ENCODE peak calls at places on chromosome 18, in four cellular contexts. L is GM23338, P is left ventricle myocardium inferior, D is neural progenitor cell. W is an unnamed sample. For H3K27me3 and H3K36me3, the result is how much of the 10 kb centered on the place peaks cover.

GRCh38 chr18:21053127-21053526 is 58.5 kb downstream of the ROCK1 start:
- DNase-seq in L (no peak), P (no peak), D (no peak), W (no peak)

GRCh38 chr18:58670561-58671121 is 624 bp upstream of the MALT1 start:
- DNase-seq in L (peak), P (no peak), D (peak), W (peak)

GRCh38 chr18:79371536-79372210 is 24.1 kb upstream of the NFATC1 start:
- DNase-seq in L (no peak), P (no peak), D (no peak), W (peak)

GRCh38 chr18:12317664-12318333 is 9.8 kb downstream of the TUBB6 start:
- DNase-seq in L (no peak), P (no peak), D (no peak), W (no peak)

GRCh38 chr18:9876867-9877654 is 8.7 kb upstream of the TXNDC2 start:
- DNase-seq in L (peak), P (no peak), D (peak), W (no peak)

GRCh38 chr18:22844184-22844583 is 88.9 kb upstream of the RBBP8 start:
- DNase-seq in L (no peak), P (no peak), D (no peak), W (no peak)

GRCh38 chr18:37565985-37566478 is 434 bp upstream of the CELF4 start:
- DNase-seq in L (peak), P (peak), D (peak), W (peak)

GRCh38 chr18:45876131-45876530 is 50.7 kb downstream of the SIGLEC15 start:
- DNase-seq in L (no peak), P (no peak), D (peak), W (no peak)

GRCh38 chr18:23311346-23312103 is 141.6 kb upstream of the RIOK3 start:
- DNase-seq in L (no peak), P (peak), D (no peak), W (no peak)

GRCh38 chr18:37536646-37537045 is 29.0 kb downstream of the CELF4 start:
- DNase-seq in L (no peak), P (no peak), D (no peak), W (no peak)

GRCh38 chr18:49625021-49625691 is 63.3 kb downstream of the LIPG start:
- DNase-seq in L (no peak), P (no peak), D (no peak), W (no peak)

GRCh38 chr18:63237911-63238710 is 81.5 kb downstream of the BCL2 start:
- DNase-seq in L (peak), P (no peak), D (peak), W (peak)

GRCh38 chr18:21602302-21602592 is 1.7 kb upstream of the ESCO1 start:
- DNase-seq in L (no peak), P (no peak), D (no peak), W (no peak)

GRCh38 chr18:366466-367053 is 98.7 kb upstream of the THOC1 start:
- DNase-seq in L (peak), P (no peak), D (peak), W (peak)

GRCh38 chr18:21484851-21485636 is 115.5 kb downstream of the ESCO1 start:
- DNase-seq in L (no peak), P (no peak), D (no peak), W (no peak)

GRCh38 chr18:61635901-61636528 is 256.8 kb downstream of the RNF152 start:
- DNase-seq in L (peak), P (peak), D (peak), W (peak)

GRCh38 chr18:24985616-24986015 is 366.4 kb downstream of the ZNF521 start:
- DNase-seq in L (no peak), P (no peak), D (no peak), W (no peak)

GRCh38 chr18:5150888-5151287 is 46.2 kb downstream of the AKAIN1 start:
- DNase-seq in L (no peak), P (no peak), D (no peak), W (no peak)

GRCh38 chr18:58202406-58202730 is 158.3 kb downstream of the NEDD4L start:
- DNase-seq in L (no peak), P (no peak), D (no peak), W (no peak)

GRCh38 chr18:60123031-60123430 is 223.2 kb downstream of the PMAIP1 start:
- DNase-seq in L (no peak), P (no peak), D (no peak), W (no peak)

GRCh38 chr18:59377938-59378337 is 18.9 kb upstream of the LMAN1 start:
- DNase-seq in L (no peak), P (no peak), D (no peak), W (no peak)

GRCh38 chr18:9094307-9095226 is 7.9 kb upstream of the NDUFV2 start:
- DNase-seq in L (no peak), P (no peak), D (no peak), W (no peak)

GRCh38 chr18:9539283-9539682 is 64.0 kb downstream of the RALBP1 start:
- DNase-seq in L (no peak), P (no peak), D (no peak), W (no peak)

GRCh38 chr18:8696749-8697211 is 8.6 kb upstream of the MTCL1 start:
- DNase-seq in L (peak), P (peak), D (peak), W (peak)

GRCh38 chr18:8045890-8046289 is 478.8 kb downstream of the PTPRM start:
- DNase-seq in L (no peak), P (no peak), D (no peak), W (no peak)

GRCh38 chr18:6605115-6605869 is 124.2 kb upstream of the ARHGAP28 start:
- DNase-seq in L (no peak), P (no peak), D (no peak), W (no peak)

GRCh38 chr18:10490401-10491289 is 35.2 kb upstream of the NAPG start:
- DNase-seq in L (peak), P (no peak), D (peak), W (peak)

GRCh38 chr18:46346213-46346612 is 242.0 kb downstream of the HAUS1 start:
- DNase-seq in L (no peak), P (no peak), D (no peak), W (no peak)

GRCh38 chr18:79826966-79827365 is 29.2 kb downstream of the KCNG2 start:
- DNase-seq in L (peak), P (no peak), D (no peak), W (peak)

GRCh38 chr18:61690418-61691138 is 202.2 kb downstream of the RNF152 start:
- DNase-seq in L (no peak), P (no peak), D (no peak), W (no peak)

GRCh38 chr18:64992654-64993053 is 758.2 kb upstream of the CDH7 start:
- DNase-seq in L (no peak), P (no peak), D (no peak), W (no peak)

GRCh38 chr18:64993695-64994094 is 757.1 kb upstream of the CDH7 start:
- DNase-seq in L (no peak), P (no peak), D (no peak), W (no peak)

GRCh38 chr18:64991102-64991501 is 759.7 kb upstream of the CDH7 start:
- DNase-seq in L (no peak), P (no peak), D (no peak), W (no peak)

GRCh38 chr18:64994370-64994769 is 756.4 kb upstream of the CDH7 start:
- DNase-seq in L (no peak), P (no peak), D (no peak), W (no peak)
- H3K4me3 ChIP-seq in L (no peak), P (no peak), D (no peak), W (no peak)

DNA sequence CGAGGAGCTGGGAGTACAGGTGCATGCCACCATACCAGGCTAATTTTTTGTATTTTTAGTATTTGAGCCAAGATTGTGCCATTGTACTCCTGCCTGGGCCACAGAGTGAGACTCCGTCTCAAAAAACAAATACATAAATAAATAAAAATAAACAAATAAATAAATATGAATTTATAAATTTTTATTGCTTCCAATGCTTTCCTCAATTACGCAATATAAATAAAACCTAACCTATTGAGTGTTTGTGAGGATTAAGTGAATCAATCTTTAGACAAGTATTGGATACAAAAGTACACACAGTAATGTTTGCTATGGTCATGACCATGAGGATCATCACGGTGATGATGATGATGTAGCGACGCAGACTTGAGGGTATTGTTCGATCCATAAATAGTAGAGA is 257.4 kb downstream of the ASXL3 start:
- DNase-seq in L (no peak), P (no peak), D (no peak), W (no peak)
- H3K27me3 ChIP-seq in L (under half), P (under half), D (under half), W (under half)

GRCh38 chr18:36143391-36143790 is 13.7 kb downstream of the ELP2 start:
- DNase-seq in L (no peak), P (no peak), D (no peak), W (no peak)
- H3K36me3 ChIP-seq in L (half or more), P (half or more), D (under half), W (under half)

GRCh38 chr18:76431437-76432273 is 63.4 kb downstream of the ZNF516 start:
- DNase-seq in L (peak), P (no peak), D (no peak), W (no peak)
- H3K4me3 ChIP-seq in L (no peak), P (no peak), D (no peak), W (no peak)

GRCh38 chr18:75865639-75866038 is 438.1 kb upstream of the SMIM21 start:
- DNase-seq in L (no peak), P (no peak), D (no peak), W (peak)
- H3K27me3 ChIP-seq in L (under half), P (under half), D (under half), W (under half)

GRCh38 chr18:2920027-2920426 is 73.2 kb downstream of the EMILIN2 start:
- DNase-seq in L (no peak), P (no peak), D (no peak), W (peak)

GRCh38 chr18:2920546-2921343 is 73.9 kb downstream of the EMILIN2 start:
- DNase-seq in L (no peak), P (no peak), D (no peak), W (no peak)

GRCh38 chr18:2917255-2918047 is 70.6 kb downstream of the EMILIN2 start:
- DNase-seq in L (no peak), P (no peak), D (peak), W (peak)

GRCh38 chr18:2919600-2919999 is 72.8 kb downstream of the EMILIN2 start:
- DNase-seq in L (no peak), P (no peak), D (no peak), W (peak)

DNA sequence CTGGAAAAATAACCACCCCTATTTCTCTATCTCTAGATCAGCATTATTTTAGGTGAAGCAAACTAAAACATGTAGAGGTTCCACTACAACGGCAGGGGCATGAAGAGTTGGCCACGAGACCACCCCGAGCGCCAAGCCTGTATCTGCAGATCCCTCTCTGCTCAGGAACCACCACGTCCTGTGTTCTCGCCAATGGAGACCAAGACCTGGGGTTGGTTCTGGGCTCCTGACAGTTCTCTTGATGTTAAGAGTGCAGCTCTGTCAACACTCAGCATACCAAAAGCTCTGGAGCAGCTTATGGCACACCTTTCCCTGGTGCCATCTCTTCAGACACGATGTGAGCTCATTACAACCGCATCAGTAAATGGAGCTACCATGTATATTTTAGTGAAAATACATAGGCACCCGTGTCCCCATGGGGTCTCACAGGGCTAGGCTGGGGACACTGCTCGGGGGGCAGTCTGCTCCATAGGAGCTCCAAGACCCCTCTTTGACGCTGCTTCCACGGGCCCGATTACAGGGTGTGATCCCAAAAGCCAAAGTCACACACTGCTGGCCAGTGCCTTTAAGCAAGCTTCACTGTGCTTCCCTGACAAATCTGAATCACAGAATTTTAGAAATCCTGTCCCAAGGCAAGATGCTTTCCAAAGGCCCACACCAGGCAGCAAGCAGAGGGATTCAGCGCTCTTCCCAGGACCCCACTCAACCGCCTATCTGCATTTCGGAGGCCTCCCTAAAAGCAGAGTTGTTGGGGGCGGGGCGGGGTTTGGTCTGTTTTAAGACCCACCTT is 72.2 kb downstream of the EMILIN2 start:
- DNase-seq in L (no peak), P (no peak), D (no peak), W (no peak)
- H3K36me3 ChIP-seq in L (under half), P (half or more), D (under half), W (under half)